ENCODE peak calls at places on chromosomes 13 and 19, in nine cellular contexts. One of them, this sample, is unnamed.

GRCh38 chr13:31674056-31674455 is 65.3 kb upstream of the RXFP2 start:
- DNase-seq in HCT116: no peak
- DNase-seq in heart left ventricle: no peak
- DNase-seq in lower leg skin: no peak
- DNase-seq in GM12891: no peak
- DNase-seq in esophagus squamous epithelium: no peak
- DNase-seq in uterus: no peak
- DNase-seq in IMR-90: no peak
- DNase-seq in prostate gland: no peak
- DNase-seq in this sample: no peak

GRCh38 chr13:109401891-109402290 is 384.5 kb downstream of the IRS2 start:
- DNase-seq in uterus: no peak
- DNase-seq in HCT116: no peak
- DNase-seq in IMR-90: no peak
- DNase-seq in GM12891: no peak
- DNase-seq in lower leg skin: no peak
- DNase-seq in esophagus squamous epithelium: no peak
- DNase-seq in heart left ventricle: no peak
- DNase-seq in prostate gland: no peak
- DNase-seq in this sample: no peak

GRCh38 chr13:78589206-78589605 is 14.1 kb downstream of the POU4F1 start:
- DNase-seq in uterus: no peak
- DNase-seq in GM12891: no peak
- DNase-seq in lower leg skin: no peak
- DNase-seq in prostate gland: no peak
- DNase-seq in HCT116: no peak
- DNase-seq in heart left ventricle: no peak
- DNase-seq in esophagus squamous epithelium: no peak
- DNase-seq in IMR-90: peak; percentile 9
- DNase-seq in this sample: peak; percentile 51

GRCh38 chr19:9565900-9566705 is 18.2 kb downstream of the ZNF121 start:
- DNase-seq in GM12891: no peak
- DNase-seq in uterus: no peak
- DNase-seq in HCT116: no peak
- DNase-seq in IMR-90: peak; percentile 7
- DNase-seq in lower leg skin: no peak
- DNase-seq in esophagus squamous epithelium: no peak
- DNase-seq in heart left ventricle: no peak
- DNase-seq in prostate gland: no peak
- DNase-seq in this sample: peak; percentile 35

GRCh38 chr19:1266818-1267440 is 2.2 kb upstream of the CIRBP start:
- DNase-seq in prostate gland: peak; percentile 61
- DNase-seq in lower leg skin: peak; percentile 96
- DNase-seq in GM12891: no peak
- DNase-seq in uterus: peak; percentile 68
- DNase-seq in HCT116: no peak
- DNase-seq in heart left ventricle: peak; percentile 70
- DNase-seq in IMR-90: no peak
- DNase-seq in esophagus squamous epithelium: no peak
- DNase-seq in this sample: peak; percentile 80

GRCh38 chr19:44447864-44448674 is at the start of gene ZNF229:
- DNase-seq in GM12891: peak; percentile 62
- DNase-seq in IMR-90: peak; percentile 94
- DNase-seq in lower leg skin: peak; percentile 90
- DNase-seq in heart left ventricle: peak; percentile 94
- DNase-seq in HCT116: no peak
- DNase-seq in prostate gland: peak; percentile 82
- DNase-seq in esophagus squamous epithelium: peak; percentile 21
- DNase-seq in uterus: peak; percentile 71
- DNase-seq in this sample: peak; percentile 95

GRCh38 chr19:44607049-44607448 is 6.3 kb upstream of the IGSF23 start:
- DNase-seq in lower leg skin: no peak
- DNase-seq in uterus: peak; percentile 24
- DNase-seq in heart left ventricle: no peak
- DNase-seq in IMR-90: peak; percentile 62
- DNase-seq in prostate gland: no peak
- DNase-seq in HCT116: no peak
- DNase-seq in GM12891: no peak
- DNase-seq in esophagus squamous epithelium: no peak
- DNase-seq in this sample: no peak

GRCh38 chr19:45138303-45138751 is 22.5 kb downstream of the NKPD1 start:
- DNase-seq in heart left ventricle: no peak
- DNase-seq in prostate gland: no peak
- DNase-seq in uterus: no peak
- DNase-seq in esophagus squamous epithelium: no peak
- DNase-seq in GM12891: peak; percentile 57
- DNase-seq in IMR-90: no peak
- DNase-seq in HCT116: no peak
- DNase-seq in lower leg skin: no peak
- DNase-seq in this sample: peak; percentile 39

GRCh38 chr13:112202266-112202665 is 135.3 kb downstream of the SOX1 start:
- DNase-seq in esophagus squamous epithelium: no peak
- DNase-seq in lower leg skin: peak; percentile 81
- DNase-seq in uterus: no peak
- DNase-seq in HCT116: no peak
- DNase-seq in heart left ventricle: no peak
- DNase-seq in prostate gland: no peak
- DNase-seq in GM12891: no peak
- DNase-seq in IMR-90: no peak
- DNase-seq in this sample: no peak

GRCh38 chr13:50916701-50917184 is 7.2 kb downstream of the RNASEH2B start:
- DNase-seq in IMR-90: no peak
- DNase-seq in prostate gland: no peak
- DNase-seq in HCT116: no peak
- DNase-seq in lower leg skin: no peak
- DNase-seq in GM12891: no peak
- DNase-seq in uterus: no peak
- DNase-seq in esophagus squamous epithelium: no peak
- DNase-seq in heart left ventricle: no peak
- DNase-seq in this sample: peak; percentile 14

GRCh38 chr13:40477623-40478608 is 188.5 kb downstream of the FOXO1 start:
- DNase-seq in lower leg skin: peak; percentile 85
- DNase-seq in heart left ventricle: peak; percentile 60
- DNase-seq in HCT116: no peak
- DNase-seq in IMR-90: no peak
- DNase-seq in uterus: peak; percentile 45
- DNase-seq in esophagus squamous epithelium: no peak
- DNase-seq in prostate gland: no peak
- DNase-seq in GM12891: no peak
- DNase-seq in this sample: no peak

GRCh38 chr19:57559404-57560025 is at the start of gene ZNF550:
- DNase-seq in IMR-90: peak; percentile 83
- DNase-seq in HCT116: peak; percentile 26
- DNase-seq in GM12891: peak; percentile 91
- DNase-seq in heart left ventricle: peak; percentile 92
- DNase-seq in lower leg skin: peak; percentile 97
- DNase-seq in uterus: peak; percentile 86
- DNase-seq in prostate gland: peak; percentile 89
- DNase-seq in esophagus squamous epithelium: peak; percentile 48
- DNase-seq in this sample: peak; percentile 92

GRCh38 chr13:41543664-41544300 is 86.4 kb downstream of the RGCC start:
- DNase-seq in heart left ventricle: no peak
- DNase-seq in esophagus squamous epithelium: no peak
- DNase-seq in lower leg skin: peak; percentile 62
- DNase-seq in IMR-90: no peak
- DNase-seq in GM12891: no peak
- DNase-seq in uterus: no peak
- DNase-seq in HCT116: no peak
- DNase-seq in prostate gland: no peak
- DNase-seq in this sample: no peak

GRCh38 chr13:113851826-113852535 is 11.9 kb downstream of the GAS6 start:
- DNase-seq in heart left ventricle: no peak
- DNase-seq in prostate gland: no peak
- DNase-seq in GM12891: no peak
- DNase-seq in uterus: peak; percentile 11
- DNase-seq in IMR-90: no peak
- DNase-seq in HCT116: no peak
- DNase-seq in lower leg skin: peak; percentile 78
- DNase-seq in esophagus squamous epithelium: no peak
- DNase-seq in this sample: no peak

GRCh38 chr19:33064778-33065550 is at the start of gene RHPN2:
- DNase-seq in uterus: peak; percentile 54
- DNase-seq in heart left ventricle: peak; percentile 48
- DNase-seq in prostate gland: peak; percentile 72
- DNase-seq in IMR-90: peak; percentile 45
- DNase-seq in GM12891: peak; percentile 83
- DNase-seq in esophagus squamous epithelium: no peak
- DNase-seq in lower leg skin: no peak
- DNase-seq in HCT116: peak; percentile 59
- DNase-seq in this sample: peak; percentile 77

GRCh38 chr19:18415177-18415867 is 3.9 kb upstream of the SSBP4 start:
- DNase-seq in HCT116: no peak
- DNase-seq in uterus: peak; percentile 96
- DNase-seq in prostate gland: no peak
- DNase-seq in heart left ventricle: peak; percentile 90
- DNase-seq in GM12891: no peak
- DNase-seq in lower leg skin: peak; percentile 95
- DNase-seq in IMR-90: peak; percentile 66
- DNase-seq in esophagus squamous epithelium: no peak
- DNase-seq in this sample: no peak

GRCh38 chr19:12792048-12792852 is 964 bp downstream of the JUNB start:
- DNase-seq in IMR-90: peak; percentile 55
- DNase-seq in prostate gland: peak; percentile 57
- DNase-seq in GM12891: no peak
- DNase-seq in uterus: peak; percentile 59
- DNase-seq in lower leg skin: peak; percentile 93
- DNase-seq in HCT116: no peak
- DNase-seq in heart left ventricle: peak; percentile 75
- DNase-seq in esophagus squamous epithelium: no peak
- DNase-seq in this sample: peak; percentile 86
- TF ChIP-seq POLR2A in IMR-90: no peak
- TF ChIP-seq POLR2A in prostate gland: no peak
- TF ChIP-seq POLR2A in GM12891: peak; percentile 81
- TF ChIP-seq POLR2A in uterus: peak; percentile 35
- TF ChIP-seq POLR2A in lower leg skin: no peak
- TF ChIP-seq POLR2A in HCT116: peak; percentile 3
- TF ChIP-seq POLR2A in heart left ventricle: no peak
- TF ChIP-seq POLR2A in esophagus squamous epithelium: peak; percentile 21
- TF ChIP-seq POLR2A in this sample: no peak

DNA sequence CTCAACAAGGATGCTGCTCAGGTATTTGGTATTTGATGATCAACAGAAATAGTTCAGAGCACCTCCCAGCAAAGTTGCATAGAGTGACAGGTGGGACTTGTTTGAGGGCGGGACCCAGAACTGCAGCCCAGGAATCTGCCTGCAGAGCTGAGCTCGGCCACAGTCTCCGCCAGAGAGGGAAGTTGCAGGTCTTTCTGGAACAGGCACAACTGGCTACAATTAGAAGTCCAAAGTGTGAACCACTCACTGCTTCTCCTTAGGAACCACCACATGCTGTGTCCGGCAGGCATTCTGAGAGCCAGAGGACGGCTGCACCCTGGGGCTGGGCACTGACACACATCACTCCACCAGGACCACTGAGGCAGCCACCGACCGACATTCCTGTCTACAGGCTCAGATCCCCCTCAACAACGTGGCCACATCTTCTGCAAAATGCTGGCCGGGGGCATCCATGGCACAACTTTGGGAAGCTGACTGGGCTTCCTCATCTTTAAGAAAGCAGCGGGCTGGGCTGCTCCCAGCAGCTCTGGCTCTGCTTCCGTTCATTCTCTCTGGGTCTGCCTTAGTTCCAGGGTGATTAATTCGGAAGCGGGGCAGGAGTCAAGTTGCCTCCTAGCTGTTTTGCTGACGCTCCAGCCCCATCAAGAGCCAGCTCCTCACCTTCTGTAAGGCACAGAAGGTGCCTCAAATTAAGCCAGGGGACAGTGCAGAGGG is 918 bp downstream of the SLC15A1 start:
- DNase-seq in heart left ventricle: no peak
- DNase-seq in HCT116: no peak
- DNase-seq in uterus: no peak
- DNase-seq in esophagus squamous epithelium: no peak
- DNase-seq in lower leg skin: peak; percentile 84
- DNase-seq in GM12891: no peak
- DNase-seq in IMR-90: peak; percentile 5
- DNase-seq in prostate gland: no peak
- DNase-seq in this sample: no peak
- TF ChIP-seq POLR2A in heart left ventricle: no peak
- TF ChIP-seq POLR2A in HCT116: no peak
- TF ChIP-seq POLR2A in uterus: no peak
- TF ChIP-seq POLR2A in esophagus squamous epithelium: no peak
- TF ChIP-seq POLR2A in lower leg skin: no peak
- TF ChIP-seq POLR2A in GM12891: no peak
- TF ChIP-seq POLR2A in IMR-90: no peak
- TF ChIP-seq POLR2A in prostate gland: no peak
- TF ChIP-seq POLR2A in this sample: no peak

GRCh38 chr13:85317781-85318180 is 481.4 kb downstream of the SLITRK6 start:
- DNase-seq in uterus: no peak
- DNase-seq in lower leg skin: no peak
- DNase-seq in GM12891: no peak
- DNase-seq in HCT116: no peak
- DNase-seq in heart left ventricle: no peak
- DNase-seq in esophagus squamous epithelium: no peak
- DNase-seq in prostate gland: no peak
- DNase-seq in IMR-90: no peak
- DNase-seq in this sample: no peak

GRCh38 chr13:85314686-85315085 is 484.5 kb downstream of the SLITRK6 start:
- DNase-seq in uterus: no peak
- DNase-seq in esophagus squamous epithelium: no peak
- DNase-seq in heart left ventricle: no peak
- DNase-seq in HCT116: no peak
- DNase-seq in IMR-90: no peak
- DNase-seq in GM12891: no peak
- DNase-seq in lower leg skin: no peak
- DNase-seq in prostate gland: no peak
- DNase-seq in this sample: no peak

GRCh38 chr13:85313761-85314503 is 485.3 kb downstream of the SLITRK6 start:
- DNase-seq in esophagus squamous epithelium: no peak
- DNase-seq in uterus: no peak
- DNase-seq in lower leg skin: no peak
- DNase-seq in heart left ventricle: no peak
- DNase-seq in HCT116: peak; percentile 62
- DNase-seq in IMR-90: peak; percentile 46
- DNase-seq in prostate gland: no peak
- DNase-seq in GM12891: no peak
- DNase-seq in this sample: no peak

GRCh38 chr13:85312071-85312470 is 487.1 kb downstream of the SLITRK6 start:
- DNase-seq in lower leg skin: no peak
- DNase-seq in HCT116: no peak
- DNase-seq in esophagus squamous epithelium: no peak
- DNase-seq in heart left ventricle: no peak
- DNase-seq in uterus: no peak
- DNase-seq in IMR-90: no peak
- DNase-seq in GM12891: no peak
- DNase-seq in prostate gland: no peak
- DNase-seq in this sample: peak; percentile 69

GRCh38 chr13:85316501-85316900 is 482.7 kb downstream of the SLITRK6 start:
- DNase-seq in HCT116: no peak
- DNase-seq in IMR-90: no peak
- DNase-seq in GM12891: no peak
- DNase-seq in heart left ventricle: no peak
- DNase-seq in esophagus squamous epithelium: no peak
- DNase-seq in prostate gland: no peak
- DNase-seq in uterus: no peak
- DNase-seq in lower leg skin: no peak
- DNase-seq in this sample: no peak
- TF ChIP-seq POLR2A in HCT116: no peak
- TF ChIP-seq POLR2A in IMR-90: no peak
- TF ChIP-seq POLR2A in GM12891: no peak
- TF ChIP-seq POLR2A in heart left ventricle: no peak
- TF ChIP-seq POLR2A in esophagus squamous epithelium: no peak
- TF ChIP-seq POLR2A in prostate gland: no peak
- TF ChIP-seq POLR2A in uterus: no peak
- TF ChIP-seq POLR2A in lower leg skin: no peak
- TF ChIP-seq POLR2A in this sample: no peak

GRCh38 chr13:48492123-48493075 is 40.5 kb downstream of the RCBTB2 start:
- DNase-seq in heart left ventricle: peak; percentile 88
- DNase-seq in GM12891: no peak
- DNase-seq in HCT116: no peak
- DNase-seq in uterus: peak; percentile 63
- DNase-seq in prostate gland: peak; percentile 30
- DNase-seq in IMR-90: peak; percentile 18
- DNase-seq in esophagus squamous epithelium: peak; percentile 27
- DNase-seq in lower leg skin: peak; percentile 95
- DNase-seq in this sample: peak; percentile 81
- TF ChIP-seq POLR2A in heart left ventricle: no peak
- TF ChIP-seq POLR2A in GM12891: no peak
- TF ChIP-seq POLR2A in HCT116: no peak
- TF ChIP-seq POLR2A in uterus: no peak
- TF ChIP-seq POLR2A in prostate gland: no peak
- TF ChIP-seq POLR2A in IMR-90: no peak
- TF ChIP-seq POLR2A in esophagus squamous epithelium: no peak
- TF ChIP-seq POLR2A in lower leg skin: no peak
- TF ChIP-seq POLR2A in this sample: peak; percentile 60